ENCODE peak calls at places on chromosomes 11 and 22, in four cellular contexts. T is kidney; K is thoracic aorta; C is CD8-positive, alpha-beta memory T cell. U is an unnamed sample.

GRCh38 chr11:70423523-70424505 is 25.5 kb downstream of the CTTN start:
- DNase-seq in T (peak), C (no peak), K (no peak), U (no peak)

GRCh38 chr11:26332572-26332915 is 614 bp downstream of the ANO3 start:
- DNase-seq in T (no peak), C (no peak), K (no peak), U (no peak)

GRCh38 chr11:2136209-2136951 is 2.8 kb downstream of the IGF2 start:
- DNase-seq in C (no peak), K (no peak), T (peak), U (no peak)

GRCh38 chr11:61065955-61066638 is 36.2 kb upstream of the CD5 start:
- DNase-seq in C (no peak), T (no peak), K (no peak), U (no peak)

GRCh38 chr11:16806791-16807190 is 68.3 kb downstream of the C11orf58 start:
- DNase-seq in K (no peak), C (no peak), T (no peak), U (no peak)

GRCh38 chr11:133903875-133904817 is 52.6 kb downstream of the IGSF9B start:
- DNase-seq in K (no peak), C (no peak), T (no peak), U (no peak)

GRCh38 chr11:5280582-5281102 is 10.9 kb upstream of the HBE1 start:
- DNase-seq in C (no peak), T (peak), K (peak), U (peak)

GRCh38 chr22:35467788-35468187 is 67.8 kb downstream of the MCM5 start:
- DNase-seq in K (peak), T (peak), C (no peak), U (peak)

GRCh38 chr22:39643311-39644083 is 72.9 kb downstream of the CACNA1I start:
- DNase-seq in T (no peak), K (no peak), C (no peak), U (no peak)

GRCh38 chr11:12150831-12151382 is 40.5 kb downstream of the MICAL2 start:
- DNase-seq in T (peak), C (no peak), K (no peak), U (no peak)

GRCh38 chr11:119415966-119416365 is 7.0 kb downstream of the THY1 start:
- DNase-seq in T (no peak), C (no peak), K (no peak), U (no peak)

GRCh38 chr11:20055312-20055711 is 105.0 kb downstream of the DBX1 start:
- DNase-seq in K (no peak), T (no peak), C (no peak), U (no peak)

GRCh38 chr11:134272381-134273316 is 3.5 kb upstream of the GLB1L3 start:
- DNase-seq in T (no peak), K (no peak), C (no peak), U (peak)

GRCh38 chr11:72042059-72042425 is 38.3 kb downstream of the NUMA1 start:
- DNase-seq in C (no peak), T (no peak), K (no peak), U (no peak)

GRCh38 chr11:117984471-117984870 is 1.7 kb upstream of the IL10RA start:
- DNase-seq in C (no peak), T (no peak), K (no peak), U (no peak)

GRCh38 chr22:39148727-39149535 is 3.5 kb downstream of the CBX7 start:
- DNase-seq in K (no peak), C (peak), T (no peak), U (no peak)

GRCh38 chr11:102438311-102439062 is 14.1 kb downstream of the TMEM123 start:
- DNase-seq in T (no peak), C (no peak), K (no peak), U (no peak)

GRCh38 chr11:117563556-117563955 is 233.5 kb downstream of the DSCAML1 start:
- DNase-seq in T (no peak), K (no peak), C (no peak), U (no peak)

GRCh38 chr11:92447586-92447985 is 223.0 kb downstream of the FAT3 start:
- DNase-seq in T (no peak), K (no peak), C (no peak), U (no peak)

GRCh38 chr11:77776455-77776854 is 44.1 kb downstream of the RSF1 start:
- DNase-seq in K (no peak), C (no peak), T (no peak), U (no peak)

GRCh38 chr11:134412508-134413333 is 679 bp upstream of the B3GAT1 start:
- DNase-seq in T (no peak), K (no peak), C (no peak), U (no peak)

GRCh38 chr11:126304457-126305072 is 705 bp downstream of the DCPS start:
- DNase-seq in K (no peak), T (no peak), C (no peak), U (no peak)

GRCh38 chr11:44387825-44388224 is 77.9 kb upstream of the ALX4 start:
- DNase-seq in C (no peak), T (no peak), K (no peak), U (no peak)

GRCh38 chr11:74611369-74611861 is 19.0 kb downstream of the POLD3 start:
- DNase-seq in T (no peak), C (no peak), K (no peak), U (peak)

GRCh38 chr22:37566329-37566837 is 6.1 kb downstream of the CDC42EP1 start:
- DNase-seq in T (peak), K (no peak), C (peak), U (no peak)

GRCh38 chr22:20440637-20441591 is 3.3 kb upstream of the SCARF2 start:
- DNase-seq in K (no peak), C (no peak), T (peak), U (no peak)

GRCh38 chr11:64292458-64293254 is 1.6 kb downstream of the KCNK4 start:
- DNase-seq in C (no peak), K (no peak), T (no peak), U (no peak)
- H3K4me3 ChIP-seq in C (no peak), K (peak), T (no peak), U (no peak)

GRCh38 chr11:35305670-35306382 is 113.5 kb downstream of the SLC1A2 start:
- DNase-seq in T (no peak), K (no peak), C (peak), U (peak)
- H3K27ac ChIP-seq in T (no peak), K (no peak), C (no peak), U (no peak)

GRCh38 chr22:17575151-17575550 is 11.9 kb downstream of the SLC25A18 start:
- DNase-seq in C (no peak), K (no peak), T (no peak), U (no peak)

GRCh38 chr22:17570851-17571631 is 7.7 kb downstream of the SLC25A18 start:
- DNase-seq in T (peak), K (peak), C (no peak), U (peak)

GRCh38 chr22:17566776-17567175 is 3.5 kb downstream of the SLC25A18 start:
- DNase-seq in K (no peak), C (no peak), T (peak), U (no peak)

GRCh38 chr22:17565986-17566687 is 2.8 kb downstream of the SLC25A18 start:
- DNase-seq in C (no peak), T (no peak), K (no peak), U (no peak)

GRCh38 chr22:17569971-17570511 is 6.7 kb downstream of the SLC25A18 start:
- DNase-seq in C (no peak), T (peak), K (no peak), U (no peak)
- H3K4me3 ChIP-seq in C (no peak), T (no peak), K (no peak), U (no peak)

GRCh38 chr22:48318173-48318572 is 1509.5 kb downstream of the BRD1 start:
- DNase-seq in T (peak), K (no peak), C (no peak), U (no peak)
- H3K27ac ChIP-seq in T (no peak), K (no peak), C (no peak), U (no peak)

DNA sequence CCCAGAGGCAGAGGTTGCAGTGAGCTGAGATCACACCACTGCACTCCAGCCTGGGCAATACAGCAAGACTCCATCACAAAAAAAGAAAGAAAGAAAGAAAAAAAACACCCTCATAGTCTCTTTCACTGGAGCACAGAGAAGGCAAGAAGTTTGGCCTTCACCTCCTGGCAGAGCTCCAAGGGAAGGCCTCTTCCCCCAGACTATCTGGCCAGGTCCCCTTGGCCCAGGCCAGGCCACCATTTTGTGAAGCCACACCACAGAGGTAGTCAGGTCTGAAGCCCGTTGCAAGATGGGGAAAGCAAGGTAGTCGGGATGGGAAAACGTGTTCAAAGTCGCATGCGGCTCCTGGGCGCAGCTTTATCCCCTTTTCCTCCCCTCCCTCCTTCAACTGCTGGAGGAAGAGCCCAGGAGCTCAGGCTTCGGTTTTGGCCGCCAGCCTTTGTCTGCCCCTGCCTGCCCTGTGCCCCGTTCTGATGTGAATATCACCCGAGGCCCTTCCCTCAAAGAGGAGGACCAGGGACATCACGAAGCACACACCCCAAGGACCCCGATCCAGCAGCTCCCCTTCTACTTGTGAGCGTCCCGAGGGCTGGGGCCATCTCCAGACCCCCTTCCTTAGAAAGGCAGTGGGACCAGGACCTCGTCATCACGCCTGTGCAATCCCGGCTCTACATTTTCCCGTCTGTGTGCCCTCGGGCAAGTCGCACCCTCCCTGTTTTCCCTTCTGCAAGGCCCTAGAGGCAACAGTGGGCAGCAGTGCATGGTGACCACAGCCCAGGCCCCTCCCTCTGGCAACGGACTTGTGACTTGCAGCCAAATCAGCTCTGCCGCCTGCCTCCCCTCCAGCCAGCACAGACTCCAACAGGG is 17.7 kb downstream of the CABP7 start:
- DNase-seq in C (no peak), K (no peak), T (no peak), U (no peak)
- H3K4me3 ChIP-seq in C (no peak), K (no peak), T (no peak), U (no peak)

GRCh38 chr22:17387356-17387755 is 18.1 kb downstream of the CECR2 start:
- DNase-seq in C (no peak), T (no peak), K (no peak), U (no peak)
- H3K27ac ChIP-seq in C (no peak), T (no peak), K (no peak), U (no peak)

GRCh38 chr11:108226036-108226435 is 3.2 kb downstream of the ATM start:
- DNase-seq in K (no peak), C (no peak), T (no peak), U (no peak)
- H3K4me3 ChIP-seq in K (no peak), C (peak), T (no peak), U (no peak)

U was measured in small intestine.